ENCODE peak calls at places on chromosomes 5 and 9, in seven cellular contexts. L is nucleus accumbens, C is ELR, Q is GM12865, E is IMR-90, H is NCI-H1092, O is aorta. R is an unnamed sample.
A peak's percentile ranks its signal among the peaks of the same experiment; 100 is the strongest.

GRCh38 chr9:98552306-98552705 is 156.4 kb downstream of the GABBR2 start:
- DNase-seq in L (no peak), C (peak; percentile 61), Q (no peak), E (peak; percentile 75), H (no peak), O (no peak), R (no peak)

GRCh38 chr5:17190242-17190778 is 27.1 kb upstream of the BASP1 start:
- DNase-seq in L (no peak), C (peak; percentile 81), Q (peak; percentile 49), E (peak; percentile 84), H (no peak), O (no peak), R (no peak)

GRCh38 chr9:125513634-125514413 is 193.2 kb downstream of the MAPKAP1 start:
- DNase-seq in L (no peak), C (peak; percentile 89), Q (peak; percentile 69), E (peak; percentile 81), H (no peak), O (no peak), R (peak; percentile 68)

GRCh38 chr9:117403848-117404247 is 11.0 kb downstream of the ASTN2 start:
- DNase-seq in L (no peak), C (no peak), Q (no peak), E (no peak), H (peak; percentile 64), O (no peak), R (no peak)

GRCh38 chr9:127835930-127836586 is 18.4 kb downstream of the ENG start:
- DNase-seq in L (no peak), C (peak; percentile 83), Q (peak; percentile 27), E (peak; percentile 81), H (no peak), O (peak; percentile 90), R (peak; percentile 80)

GRCh38 chr9:13596383-13596970 is 317.0 kb upstream of the MPDZ start:
- DNase-seq in L (no peak), C (no peak), Q (no peak), E (no peak), H (no peak), O (no peak), R (no peak)

GRCh38 chr9:121844090-121844489 is 192.7 kb downstream of the DAB2IP start:
- DNase-seq in L (no peak), C (no peak), Q (no peak), E (no peak), H (no peak), O (no peak), R (no peak)

GRCh38 chr5:83802686-83803085 is 82.0 kb upstream of the HAPLN1 start:
- DNase-seq in L (no peak), C (peak; percentile 13), Q (no peak), E (peak; percentile 42), H (no peak), O (no peak), R (no peak)

GRCh38 chr5:125251703-125252102 is 505.3 kb upstream of the ZNF608 start:
- DNase-seq in L (no peak), C (no peak), Q (no peak), E (no peak), H (no peak), O (no peak), R (no peak)

GRCh38 chr5:3310551-3311340 is 284.9 kb upstream of the IRX1 start:
- DNase-seq in L (peak; percentile 27), C (no peak), Q (no peak), E (no peak), H (peak; percentile 4), O (no peak), R (no peak)

GRCh38 chr5:158857376-158857775 is 242.3 kb downstream of the EBF1 start:
- DNase-seq in L (no peak), C (no peak), Q (no peak), E (no peak), H (no peak), O (no peak), R (no peak)

GRCh38 chr5:103258957-103259704 is 568 bp downstream of the MACIR start:
- DNase-seq in L (peak; percentile 79), C (peak; percentile 64), Q (peak; percentile 83), E (peak; percentile 19), H (peak; percentile 18), O (peak; percentile 70), R (peak; percentile 84)

GRCh38 chr5:93252165-93252564 is 328.9 kb downstream of the NR2F1-AS1 start:
- DNase-seq in L (no peak), C (no peak), Q (no peak), E (no peak), H (no peak), O (no peak), R (no peak)

GRCh38 chr9:128361981-128362646 is 9.1 kb upstream of the URM1 start:
- DNase-seq in L (peak; percentile 81), C (peak; percentile 89), Q (peak; percentile 76), E (peak; percentile 78), H (peak; percentile 76), O (peak; percentile 90), R (peak; percentile 87)

GRCh38 chr5:154197801-154198461 is 7.4 kb downstream of the GALNT10 start:
- DNase-seq in L (no peak), C (peak; percentile 80), Q (peak; percentile 46), E (peak; percentile 35), H (peak; percentile 71), O (no peak), R (peak; percentile 72)

GRCh38 chr5:174323878-174324281 is 278.4 kb downstream of the NSG2 start:
- DNase-seq in L (peak; percentile 9), C (peak; percentile 56), Q (peak; percentile 74), E (peak; percentile 58), H (no peak), O (no peak), R (no peak)

GRCh38 chr9:114914139-114914538 is 16.3 kb downstream of the TNFSF8 start:
- DNase-seq in L (no peak), C (no peak), Q (no peak), E (peak; percentile 7), H (no peak), O (no peak), R (no peak)

GRCh38 chr5:42894057-42894456 is 82.4 kb upstream of the SELENOP start:
- DNase-seq in L (no peak), C (no peak), Q (no peak), E (no peak), H (no peak), O (no peak), R (no peak)

GRCh38 chr9:135796784-135797462 is 94.9 kb downstream of the KCNT1 start:
- DNase-seq in L (no peak), C (no peak), Q (no peak), E (no peak), H (no peak), O (no peak), R (no peak)

GRCh38 chr9:89295400-89295799 is 15.6 kb upstream of the CKS2 start:
- DNase-seq in L (no peak), C (no peak), Q (no peak), E (no peak), H (no peak), O (no peak), R (no peak)

GRCh38 chr9:1918642-1919041 is 96.5 kb upstream of the SMARCA2 start:
- DNase-seq in L (no peak), C (no peak), Q (no peak), E (no peak), H (no peak), O (no peak), R (no peak)

GRCh38 chr5:39661026-39661779 is 236.4 kb upstream of the DAB2 start:
- DNase-seq in L (no peak), C (peak; percentile 80), Q (no peak), E (no peak), H (no peak), O (no peak), R (no peak)

GRCh38 chr5:171102877-171103610 is 206.0 kb upstream of the TLX3 start:
- DNase-seq in L (no peak), C (no peak), Q (no peak), E (peak; percentile 10), H (no peak), O (no peak), R (no peak)

GRCh38 chr5:73954381-73954780 is 328.4 kb downstream of the ARHGEF28 start:
- DNase-seq in L (no peak), C (no peak), Q (no peak), E (no peak), H (no peak), O (no peak), R (no peak)

GRCh38 chr5:160475864-160476438 is 54.3 kb downstream of the PTTG1 start:
- DNase-seq in L (no peak), C (no peak), Q (no peak), E (no peak), H (no peak), O (no peak), R (no peak)

GRCh38 chr9:63816742-63817621 is 1468.0 kb downstream of the FOXD4L5 start:
- DNase-seq in L (no peak), C (peak; percentile 88), Q (peak; percentile 95), E (peak; percentile 82), H (no peak), O (peak; percentile 90), R (peak; percentile 94)

GRCh38 chr9:136399176-136400037 is 563 bp downstream of the SNAPC4 start:
- DNase-seq in L (no peak), C (peak; percentile 47), Q (peak; percentile 47), E (no peak), H (no peak), O (no peak), R (no peak)

GRCh38 chr9:35508069-35508468 is 18.2 kb downstream of the RUSC2 start:
- DNase-seq in L (no peak), C (peak; percentile 51), Q (no peak), E (peak; percentile 76), H (no peak), O (no peak), R (no peak)

GRCh38 chr5:1925111-1926070 is 42.7 kb upstream of the IRX4 start:
- DNase-seq in L (no peak), C (no peak), Q (no peak), E (no peak), H (no peak), O (no peak), R (peak; percentile 56)

GRCh38 chr9:136095028-136095494 is at the start of gene NACC2:
- DNase-seq in L (peak; percentile 40), C (peak; percentile 67), Q (no peak), E (peak; percentile 52), H (no peak), O (peak; percentile 75), R (peak; percentile 90)

GRCh38 chr5:141412853-141413539 is at the start of gene PCDHGA10:
- DNase-seq in L (no peak), C (peak; percentile 79), Q (peak; percentile 86), E (peak; percentile 80), H (no peak), O (no peak), R (no peak)

GRCh38 chr5:157857821-157858526 is 971 bp downstream of the CLINT1 start:
- DNase-seq in L (no peak), C (peak; percentile 55), Q (peak; percentile 34), E (peak; percentile 21), H (no peak), O (no peak), R (no peak)

GRCh38 chr5:131282235-131282634 is 18.4 kb downstream of the CDC42SE2 start:
- DNase-seq in L (no peak), C (no peak), Q (no peak), E (no peak), H (no peak), O (no peak), R (no peak)

GRCh38 chr9:16825364-16825763 is 45.1 kb downstream of the BNC2 start:
- DNase-seq in L (no peak), C (peak; percentile 20), Q (no peak), E (peak; percentile 73), H (no peak), O (no peak), R (no peak)

GRCh38 chr9:131986089-131986488 is 93.6 kb downstream of the MED27 start:
- DNase-seq in L (no peak), C (peak; percentile 28), Q (no peak), E (no peak), H (no peak), O (no peak), R (no peak)

R was measured in upper lobe of right lung.